ENCODE peak calls at places on chromosomes 6 and 20, in nine cellular contexts. O is NCI-H2081; Q is pancreas; M is activated T-cell treated with anti-CD3 and anti-CD28 coated beads for 1 hour; W is A673; Y is activated naive CD4-positive, alpha-beta T cell treated with anti-CD3 and anti-CD28 coated beads for 36 hours; D is glutamatergic neuron; J is LoVo; X is endothelial cell. N is an unnamed sample.

GRCh38 chr20:38764563-38765355 is 16.5 kb downstream of the ACTR5 start:
- DNase-seq in X (no peak), J (peak; percentile 86), M (no peak), W (peak; percentile 22), O (no peak), Q (peak; percentile 64), Y (peak; percentile 80), D (no peak), N (no peak)

GRCh38 chr6:8432614-8433013 is 2.7 kb downstream of the SLC35B3 start:
- DNase-seq in J (no peak), M (no peak), X (no peak), Y (no peak), W (no peak), Q (no peak), D (no peak), O (no peak), N (no peak)

GRCh38 chr6:143575440-143575839 is 63.9 kb upstream of the FUCA2 start:
- DNase-seq in Q (no peak), X (peak; percentile 57), D (no peak), Y (peak; percentile 69), M (peak; percentile 16), J (peak; percentile 82), W (peak; percentile 74), O (peak; percentile 45), N (peak; percentile 80)

GRCh38 chr6:169158750-169159149 is 94.9 kb downstream of the THBS2 start:
- DNase-seq in M (no peak), X (no peak), Y (no peak), D (no peak), W (no peak), Q (no peak), O (no peak), J (no peak), N (no peak)

GRCh38 chr20:40771848-40772247 is 82.8 kb upstream of the MAFB start:
- DNase-seq in O (no peak), D (no peak), W (no peak), Q (no peak), Y (no peak), J (no peak), M (no peak), X (no peak), N (no peak)

GRCh38 chr6:25448965-25449538 is 169.9 kb downstream of the CARMIL1 start:
- DNase-seq in X (no peak), W (no peak), O (no peak), Y (no peak), M (no peak), J (no peak), D (no peak), Q (no peak), N (no peak)

GRCh38 chr20:47263080-47263479 is 93.4 kb downstream of the ZMYND8 start:
- DNase-seq in X (no peak), Y (no peak), M (no peak), W (no peak), D (no peak), Q (no peak), O (no peak), J (no peak), N (no peak)

GRCh38 chr20:37901667-37902503 is 1.0 kb upstream of the VSTM2L start:
- DNase-seq in O (peak; percentile 47), M (no peak), X (peak; percentile 38), J (no peak), D (no peak), Q (no peak), W (peak; percentile 85), Y (peak; percentile 61), N (peak; percentile 70)

GRCh38 chr20:45176526-45176925 is 1.8 kb downstream of the PI3 start:
- DNase-seq in M (no peak), J (no peak), D (no peak), Y (no peak), W (peak; percentile 50), O (no peak), X (no peak), Q (no peak), N (peak; percentile 15)

GRCh38 chr20:20073851-20074252 is 21.5 kb downstream of the CFAP61 start:
- DNase-seq in W (no peak), Y (no peak), M (no peak), Q (no peak), D (peak; percentile 44), J (no peak), O (peak; percentile 24), X (no peak), N (no peak)

GRCh38 chr6:38034269-38034914 is 214.9 kb downstream of the ZFAND3 start:
- DNase-seq in D (no peak), J (no peak), Y (peak; percentile 7), W (peak; percentile 44), X (no peak), M (no peak), O (no peak), Q (no peak), N (peak; percentile 59)

GRCh38 chr20:46844965-46845364 is 49.7 kb upstream of the EYA2 start:
- DNase-seq in Y (no peak), O (no peak), Q (no peak), M (no peak), W (no peak), J (no peak), D (no peak), X (no peak), N (no peak)

GRCh38 chr20:11376998-11377397 is 540.7 kb upstream of the BTBD3 start:
- DNase-seq in W (no peak), J (no peak), D (no peak), Y (no peak), M (no peak), X (no peak), O (no peak), Q (no peak), N (no peak)

GRCh38 chr6:13454286-13455221 is 32.8 kb downstream of the GFOD1 start:
- DNase-seq in J (no peak), Q (no peak), D (no peak), M (peak; percentile 51), Y (peak; percentile 86), X (no peak), W (peak; percentile 35), O (no peak), N (no peak)

GRCh38 chr6:161359617-161359945 is 85.7 kb upstream of the AGPAT4 start:
- DNase-seq in Q (no peak), X (no peak), D (no peak), O (no peak), Y (no peak), M (no peak), W (no peak), J (no peak), N (no peak)

GRCh38 chr6:26363882-26364825 is 844 bp upstream of the BTN3A2 start:
- DNase-seq in J (peak; percentile 28), O (no peak), Q (no peak), W (peak; percentile 22), Y (peak; percentile 34), X (no peak), M (no peak), D (no peak), N (no peak)

GRCh38 chr6:21909321-21909720 is 315.8 kb downstream of the SOX4 start:
- DNase-seq in D (no peak), W (no peak), Q (no peak), O (no peak), X (no peak), J (no peak), Y (no peak), M (no peak), N (no peak)

GRCh38 chr20:8389381-8390368 is 257.6 kb downstream of the PLCB1 start:
- DNase-seq in Y (no peak), O (peak; percentile 21), M (no peak), Q (no peak), J (peak; percentile 45), D (no peak), W (peak; percentile 75), X (no peak), N (peak; percentile 14)